ENCODE peak calls at places on chromosomes 6 and 20, in ten cellular contexts. Z, F, M, E, H, A, U, Q, T and L are unnamed samples.

GRCh38 chr20:56624786-56625681 is 4.1 kb upstream of the TFAP2C start:
- DNase-seq in Z (no peak), F (no peak), M (no peak), E (no peak), H (no peak), A (no peak), U (no peak), Q (no peak), T (peak), L (no peak)

GRCh38 chr20:20733943-20734342 is 21.5 kb upstream of the RALGAPA2 start:
- DNase-seq in Z (no peak), F (no peak), M (no peak), E (no peak), H (no peak), A (no peak), U (no peak), Q (no peak), T (no peak), L (no peak)

GRCh38 chr6:12538881-12539357 is 177.6 kb upstream of the PHACTR1 start:
- DNase-seq in Z (peak), F (peak), M (no peak), E (peak), H (no peak), A (peak), U (no peak), Q (peak), T (peak), L (peak)

GRCh38 chr20:57387945-57388351 is 3.2 kb upstream of the RBM38 start:
- DNase-seq in Z (no peak), F (peak), M (no peak), E (no peak), H (no peak), A (no peak), U (peak), Q (peak), T (no peak), L (no peak)

GRCh38 chr20:31849306-31849930 is 4.0 kb upstream of the FOXS1 start:
- DNase-seq in Z (no peak), F (no peak), M (peak), E (no peak), H (no peak), A (no peak), U (no peak), Q (no peak), T (no peak), L (no peak)

GRCh38 chr20:58575776-58576589 is 60.8 kb upstream of the APCDD1L start:
- DNase-seq in Z (no peak), F (no peak), M (no peak), E (no peak), H (no peak), A (no peak), U (no peak), Q (no peak), T (no peak), L (no peak)

GRCh38 chr20:44967207-44967807 is 995 bp downstream of the STK4 start:
- DNase-seq in Z (no peak), F (no peak), M (peak), E (peak), H (peak), A (no peak), U (no peak), Q (no peak), T (peak), L (no peak)

GRCh38 chr6:133948472-133948871 is 4.6 kb upstream of the TBPL1 start:
- DNase-seq in Z (no peak), F (no peak), M (no peak), E (no peak), H (no peak), A (no peak), U (no peak), Q (no peak), T (no peak), L (no peak)

GRCh38 chr6:11744753-11745152 is 33.9 kb downstream of the ADTRP start:
- DNase-seq in Z (peak), F (no peak), M (peak), E (peak), H (peak), A (peak), U (peak), Q (no peak), T (no peak), L (peak)

GRCh38 chr6:1890071-1890470 is 280.4 kb downstream of the FOXC1 start:
- DNase-seq in Z (peak), F (no peak), M (peak), E (peak), H (peak), A (peak), U (no peak), Q (no peak), T (no peak), L (peak)

GRCh38 chr20:21184810-21185209 is 58.9 kb downstream of the KIZ start:
- DNase-seq in Z (peak), F (no peak), M (peak), E (peak), H (no peak), A (peak), U (no peak), Q (no peak), T (peak), L (peak)

GRCh38 chr6:133376743-133377142 is 135.6 kb downstream of the EYA4 start:
- DNase-seq in Z (no peak), F (no peak), M (no peak), E (no peak), H (no peak), A (no peak), U (no peak), Q (no peak), T (no peak), L (no peak)

GRCh38 chr20:4740774-4741431 is 19.2 kb downstream of the PRND start:
- DNase-seq in Z (peak), F (no peak), M (peak), E (peak), H (peak), A (peak), U (no peak), Q (no peak), T (no peak), L (peak)

GRCh38 chr6:155084431-155085123 is 89.5 kb downstream of the TIAM2 start:
- DNase-seq in Z (peak), F (no peak), M (peak), E (no peak), H (no peak), A (peak), U (no peak), Q (no peak), T (no peak), L (peak)

GRCh38 chr6:156013155-156013554 is 557.5 kb upstream of the NOX3 start:
- DNase-seq in Z (no peak), F (no peak), M (peak), E (no peak), H (no peak), A (no peak), U (no peak), Q (no peak), T (no peak), L (no peak)

GRCh38 chr6:36526066-36526465 is 21.2 kb downstream of the STK38 start:
- DNase-seq in Z (no peak), F (no peak), M (no peak), E (peak), H (no peak), A (no peak), U (no peak), Q (no peak), T (peak), L (no peak)

GRCh38 chr6:130233332-130233731 is 10.6 kb upstream of the SAMD3 start:
- DNase-seq in Z (peak), F (no peak), M (no peak), E (no peak), H (no peak), A (peak), U (no peak), Q (no peak), T (no peak), L (peak)

GRCh38 chr6:77774457-77774856 is 121.6 kb downstream of the MEI4 start:
- DNase-seq in Z (no peak), F (no peak), M (no peak), E (no peak), H (no peak), A (no peak), U (no peak), Q (no peak), T (no peak), L (no peak)

GRCh38 chr20:58749098-58749766 is 56.6 kb downstream of the NPEPL1 start:
- DNase-seq in Z (no peak), F (no peak), M (no peak), E (no peak), H (no peak), A (no peak), U (peak), Q (no peak), T (no peak), L (no peak)

GRCh38 chr6:31128093-31128676 is 7.9 kb upstream of the CDSN start:
- DNase-seq in Z (no peak), F (peak), M (peak), E (peak), H (peak), A (peak), U (peak), Q (no peak), T (peak), L (peak)

GRCh38 chr6:21587182-21587924 is 6.2 kb upstream of the SOX4 start:
- DNase-seq in Z (peak), F (peak), M (peak), E (peak), H (peak), A (peak), U (peak), Q (no peak), T (peak), L (peak)

GRCh38 chr6:141532211-141532610 is 600.5 kb upstream of the GJE1 start:
- DNase-seq in Z (no peak), F (no peak), M (no peak), E (no peak), H (no peak), A (no peak), U (no peak), Q (peak), T (no peak), L (no peak)

GRCh38 chr6:111569951-111570350 is 35.7 kb downstream of the TRAF3IP2 start:
- DNase-seq in Z (no peak), F (no peak), M (no peak), E (no peak), H (no peak), A (no peak), U (no peak), Q (no peak), T (no peak), L (no peak)

GRCh38 chr6:18741741-18742140 is 354.6 kb downstream of the RNF144B start:
- DNase-seq in Z (no peak), F (no peak), M (no peak), E (no peak), H (no peak), A (no peak), U (no peak), Q (no peak), T (no peak), L (no peak)

GRCh38 chr6:126170875-126171489 is 168.9 kb upstream of the CENPW start:
- DNase-seq in Z (no peak), F (no peak), M (peak), E (peak), H (peak), A (peak), U (no peak), Q (no peak), T (no peak), L (peak)

GRCh38 chr20:23047738-23048214 is 1.7 kb downstream of the THBD start:
- DNase-seq in Z (no peak), F (no peak), M (no peak), E (no peak), H (no peak), A (no peak), U (no peak), Q (no peak), T (no peak), L (no peak)

GRCh38 chr6:112086744-112087135 is 542 bp downstream of the TUBE1 start:
- DNase-seq in Z (peak), F (no peak), M (peak), E (peak), H (peak), A (peak), U (no peak), Q (no peak), T (peak), L (peak)

GRCh38 chr6:3801960-3802359 is 47.2 kb upstream of the FAM50B start:
- DNase-seq in Z (no peak), F (no peak), M (no peak), E (no peak), H (peak), A (no peak), U (no peak), Q (no peak), T (no peak), L (no peak)

GRCh38 chr6:158645064-158646022 is 800 bp upstream of the DYNLT1 start:
- DNase-seq in Z (no peak), F (no peak), M (no peak), E (no peak), H (no peak), A (no peak), U (peak), Q (no peak), T (peak), L (no peak)

GRCh38 chr20:5526516-5526915 is 209.8 kb upstream of the PROKR2 start:
- DNase-seq in Z (no peak), F (no peak), M (peak), E (no peak), H (no peak), A (no peak), U (no peak), Q (no peak), T (no peak), L (no peak)

GRCh38 chr6:4563877-4564276 is 212.3 kb upstream of the CDYL start:
- DNase-seq in Z (no peak), F (no peak), M (no peak), E (no peak), H (no peak), A (no peak), U (peak), Q (no peak), T (no peak), L (no peak)

GRCh38 chr6:169520104-169520503 is 181.7 kb downstream of the WDR27 start:
- DNase-seq in Z (peak), F (no peak), M (no peak), E (peak), H (no peak), A (peak), U (no peak), Q (no peak), T (no peak), L (peak)

GRCh38 chr6:80548496-80548895 is 442.0 kb downstream of the BCKDHB start:
- DNase-seq in Z (peak), F (no peak), M (peak), E (peak), H (no peak), A (peak), U (no peak), Q (no peak), T (no peak), L (peak)

GRCh38 chr20:4951299-4951698 is 50.0 kb downstream of the SLC23A2 start:
- DNase-seq in Z (peak), F (no peak), M (peak), E (peak), H (no peak), A (peak), U (no peak), Q (no peak), T (peak), L (peak)

GRCh38 chr6:1527098-1527497 is 82.6 kb upstream of the FOXC1 start:
- DNase-seq in Z (peak), F (peak), M (peak), E (peak), H (peak), A (peak), U (no peak), Q (no peak), T (no peak), L (peak)

DNA sequence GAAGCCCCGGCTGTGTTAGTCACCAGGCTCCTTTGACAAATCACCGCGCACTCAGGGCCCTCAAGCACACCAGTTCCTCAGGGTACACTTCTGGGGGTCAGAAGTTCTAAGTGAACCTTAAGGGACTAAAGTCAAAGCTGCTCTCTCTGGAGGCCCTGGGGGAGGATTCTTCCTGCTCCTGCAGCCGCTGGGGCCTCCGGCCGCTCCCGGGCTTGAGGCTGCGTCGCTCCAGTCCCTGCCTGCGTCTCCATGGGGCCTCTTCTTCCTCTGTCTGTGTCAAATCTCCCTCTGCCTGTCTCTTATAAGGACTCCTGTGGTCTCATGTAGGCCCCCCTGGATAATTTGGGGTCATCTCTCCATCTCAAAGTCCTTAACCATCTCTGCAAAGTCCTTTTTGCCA is 18.1 kb upstream of the GATA5 start:
- DNase-seq in Z (no peak), F (no peak), M (no peak), E (no peak), H (no peak), A (no peak), U (no peak), Q (no peak), T (no peak), L (no peak)
- TF ChIP-seq CTCF in Z (no peak), F (no peak), M (no peak), E (no peak), H (no peak), A (no peak), U (no peak), Q (no peak), T (no peak), L (no peak)

GRCh38 chr6:143141442-143141841 is 80.8 kb downstream of the AIG1 start:
- DNase-seq in Z (no peak), F (no peak), M (no peak), E (no peak), H (no peak), A (no peak), U (no peak), Q (no peak), T (no peak), L (no peak)
- H3K4me3 ChIP-seq in Z (no peak), F (no peak), M (no peak), E (no peak), H (no peak), A (no peak), U (no peak), Q (no peak), T (no peak), L (no peak)

DNA sequence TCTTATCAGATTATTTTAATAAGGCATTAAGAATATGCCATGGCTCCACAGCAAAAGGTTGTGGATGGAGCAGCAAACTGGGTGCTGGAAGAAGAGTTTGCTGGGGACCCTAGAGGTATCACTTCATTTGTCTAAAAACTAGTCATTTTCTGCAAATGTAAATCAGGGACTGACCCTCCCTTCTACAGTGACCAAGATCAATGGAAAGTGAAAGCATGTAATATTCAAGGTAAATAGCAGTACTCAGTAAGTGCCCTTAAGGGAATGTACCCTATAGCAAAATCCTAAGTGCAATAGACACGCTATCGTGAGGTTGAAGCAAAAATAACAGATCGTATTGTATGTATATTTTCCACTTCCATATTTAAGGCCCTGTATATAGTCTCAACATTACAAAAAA is 38.7 kb downstream of the TRDN start:
- DNase-seq in Z (no peak), F (no peak), M (no peak), E (no peak), H (no peak), A (no peak), U (no peak), Q (no peak), T (no peak), L (no peak)
- TF ChIP-seq CTCF in Z (no peak), F (no peak), M (no peak), E (no peak), H (no peak), A (no peak), U (no peak), Q (no peak), T (no peak), L (no peak)

DNA sequence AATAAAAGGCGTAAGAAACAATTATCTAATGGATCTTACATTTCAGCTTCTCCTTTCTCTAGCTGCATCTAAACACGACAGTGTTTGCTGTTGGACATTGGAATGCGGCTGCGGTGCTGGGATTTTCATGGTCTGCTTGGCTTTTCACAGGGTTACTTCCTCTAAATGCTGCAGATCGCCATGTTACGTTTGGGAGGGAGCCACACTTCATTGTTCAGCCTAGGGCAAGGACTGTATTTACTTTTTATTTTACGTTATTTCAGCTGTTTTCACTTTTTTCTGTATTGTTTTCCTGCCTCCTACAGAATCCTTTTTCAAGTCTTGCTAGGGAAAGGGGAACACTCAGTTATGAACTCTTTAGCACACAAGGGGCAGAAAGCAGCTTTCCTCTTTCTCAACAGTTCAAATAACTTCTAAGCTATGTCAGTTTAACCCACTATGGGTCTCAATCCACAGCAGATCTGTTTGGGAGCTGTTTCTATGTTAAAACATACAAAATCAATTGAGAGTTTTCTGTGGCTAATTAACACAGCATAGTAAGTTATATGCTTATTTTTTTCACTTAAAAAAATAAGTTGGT is 97.8 kb upstream of the MTHFD1L start:
- DNase-seq in Z (peak), F (no peak), M (peak), E (peak), H (no peak), A (no peak), U (peak), Q (no peak), T (no peak), L (peak)
- H3K4me3 ChIP-seq in Z (no peak), F (no peak), M (no peak), E (no peak), H (no peak), A (no peak), U (no peak), Q (no peak), T (no peak), L (no peak)

GRCh38 chr6:122610690-122611455 is 668 bp downstream of the PKIB start:
- DNase-seq in Z (peak), F (peak), M (peak), E (peak), H (peak), A (peak), U (peak), Q (peak), T (peak), L (peak)

GRCh38 chr6:122614303-122614702 is 4.1 kb downstream of the PKIB start:
- DNase-seq in Z (no peak), F (no peak), M (no peak), E (no peak), H (no peak), A (no peak), U (no peak), Q (no peak), T (no peak), L (no peak)

GRCh38 chr6:122612838-122613237 is 2.6 kb downstream of the PKIB start:
- DNase-seq in Z (no peak), F (no peak), M (no peak), E (no peak), H (no peak), A (no peak), U (no peak), Q (no peak), T (no peak), L (no peak)

GRCh38 chr6:122615409-122615808 is 5.2 kb downstream of the PKIB start:
- DNase-seq in Z (no peak), F (no peak), M (no peak), E (no peak), H (no peak), A (no peak), U (no peak), Q (no peak), T (no peak), L (no peak)

GRCh38 chr6:122609881-122610689 is at the start of gene PKIB:
- DNase-seq in Z (peak), F (peak), M (peak), E (peak), H (peak), A (peak), U (peak), Q (peak), T (peak), L (peak)
- TF ChIP-seq CTCF in Z (peak), F (no peak), M (peak), E (peak), H (no peak), A (peak), U (no peak), Q (peak), T (no peak), L (no peak)

GRCh38 chr20:64055893-64056638 is 6.6 kb upstream of the SOX18 start:
- DNase-seq in Z (no peak), F (no peak), M (no peak), E (peak), H (peak), A (peak), U (no peak), Q (no peak), T (no peak), L (peak)

GRCh38 chr20:64055396-64055892 is 6.0 kb upstream of the SOX18 start:
- DNase-seq in Z (no peak), F (no peak), M (no peak), E (no peak), H (no peak), A (no peak), U (no peak), Q (no peak), T (no peak), L (no peak)

GRCh38 chr20:64052987-64053840 is 3.8 kb upstream of the SOX18 start:
- DNase-seq in Z (no peak), F (no peak), M (no peak), E (no peak), H (no peak), A (no peak), U (no peak), Q (no peak), T (no peak), L (no peak)

GRCh38 chr20:64052326-64052722 is 2.9 kb upstream of the SOX18 start:
- DNase-seq in Z (no peak), F (no peak), M (no peak), E (no peak), H (no peak), A (no peak), U (no peak), Q (no peak), T (no peak), L (no peak)

GRCh38 chr20:64053841-64054661 is 4.6 kb upstream of the SOX18 start:
- DNase-seq in Z (no peak), F (no peak), M (no peak), E (peak), H (no peak), A (peak), U (no peak), Q (no peak), T (no peak), L (peak)
- H3K4me3 ChIP-seq in Z (no peak), F (no peak), M (no peak), E (no peak), H (no peak), A (peak), U (no peak), Q (no peak), T (no peak), L (peak)

GRCh38 chr6:42879372-42880239 is at the start of gene RPL7L1:
- DNase-seq in Z (peak), F (peak), M (peak), E (peak), H (peak), A (peak), U (peak), Q (peak), T (peak), L (peak)
- TF ChIP-seq CTCF in Z (no peak), F (no peak), M (peak), E (no peak), H (no peak), A (peak), U (no peak), Q (no peak), T (peak), L (no peak)